ENCODE peak calls at places on chromosome 9, in six cellular contexts. One of them, this sample, is unnamed. For H3K9me3 and H3K4me1, the result is how much of the 10 kb centered on the place peaks cover.

GRCh38 chr9:101706261-101706798 is 32.1 kb downstream of the GRIN3A start:
- DNase-seq in IMR-90: no peak
- DNase-seq in heart right ventricle: no peak
- DNase-seq in PC-3: no peak
- DNase-seq in heart left ventricle: no peak
- DNase-seq in A549: no peak
- DNase-seq in this sample: no peak

GRCh38 chr9:37913480-37914153 is 9.7 kb upstream of the SLC25A51 start:
- DNase-seq in IMR-90: peak
- DNase-seq in heart right ventricle: peak
- DNase-seq in PC-3: peak
- DNase-seq in heart left ventricle: peak
- DNase-seq in A549: peak
- DNase-seq in this sample: peak

GRCh38 chr9:78902051-78902450 is 605.1 kb downstream of the PSAT1 start:
- DNase-seq in IMR-90: no peak
- DNase-seq in A549: no peak
- DNase-seq in heart right ventricle: no peak
- DNase-seq in heart left ventricle: no peak
- DNase-seq in PC-3: no peak
- DNase-seq in this sample: no peak

GRCh38 chr9:117149996-117150395 is 264.9 kb downstream of the ASTN2 start:
- DNase-seq in IMR-90: no peak
- DNase-seq in heart left ventricle: no peak
- DNase-seq in PC-3: no peak
- DNase-seq in heart right ventricle: no peak
- DNase-seq in A549: no peak
- DNase-seq in this sample: no peak

GRCh38 chr9:132008871-132009812 is 70.5 kb downstream of the MED27 start:
- DNase-seq in IMR-90: no peak
- DNase-seq in PC-3: peak
- DNase-seq in heart right ventricle: no peak
- DNase-seq in A549: peak
- DNase-seq in heart left ventricle: no peak
- DNase-seq in this sample: no peak

GRCh38 chr9:4548796-4549725 is 58.8 kb downstream of the SLC1A1 start:
- DNase-seq in heart right ventricle: peak
- DNase-seq in PC-3: peak
- DNase-seq in A549: peak
- DNase-seq in heart left ventricle: no peak
- DNase-seq in IMR-90: no peak
- DNase-seq in this sample: peak

GRCh38 chr9:18611946-18612345 is 138.0 kb downstream of the ADAMTSL1 start:
- DNase-seq in PC-3: no peak
- DNase-seq in heart left ventricle: no peak
- DNase-seq in A549: no peak
- DNase-seq in IMR-90: no peak
- DNase-seq in heart right ventricle: no peak
- DNase-seq in this sample: no peak

GRCh38 chr9:117555964-117556629 is 141.2 kb upstream of the ASTN2 start:
- DNase-seq in A549: peak
- DNase-seq in heart right ventricle: peak
- DNase-seq in heart left ventricle: no peak
- DNase-seq in IMR-90: no peak
- DNase-seq in PC-3: peak
- DNase-seq in this sample: peak

GRCh38 chr9:88980732-88981336 is 10.4 kb upstream of the S1PR3 start:
- DNase-seq in PC-3: no peak
- DNase-seq in heart right ventricle: no peak
- DNase-seq in heart left ventricle: no peak
- DNase-seq in A549: no peak
- DNase-seq in IMR-90: peak
- DNase-seq in this sample: no peak

GRCh38 chr9:95091971-95092320 is 225.6 kb downstream of the FANCC start:
- DNase-seq in heart right ventricle: no peak
- DNase-seq in PC-3: peak
- DNase-seq in A549: no peak
- DNase-seq in IMR-90: peak
- DNase-seq in heart left ventricle: no peak
- DNase-seq in this sample: no peak

GRCh38 chr9:89440548-89440947 is 57.4 kb downstream of the SEMA4D start:
- DNase-seq in A549: no peak
- DNase-seq in IMR-90: no peak
- DNase-seq in heart left ventricle: peak
- DNase-seq in heart right ventricle: peak
- DNase-seq in PC-3: no peak
- DNase-seq in this sample: no peak

GRCh38 chr9:132001550-132001949 is 78.1 kb downstream of the MED27 start:
- DNase-seq in IMR-90: no peak
- DNase-seq in heart right ventricle: no peak
- DNase-seq in A549: no peak
- DNase-seq in heart left ventricle: no peak
- DNase-seq in PC-3: no peak
- DNase-seq in this sample: no peak

GRCh38 chr9:134206317-134207300 is 42.2 kb upstream of the RNU6ATAC start:
- DNase-seq in heart left ventricle: peak
- DNase-seq in PC-3: no peak
- DNase-seq in A549: no peak
- DNase-seq in IMR-90: no peak
- DNase-seq in heart right ventricle: peak
- DNase-seq in this sample: no peak

GRCh38 chr9:114434878-114435311 is 47.1 kb upstream of the AKNA start:
- DNase-seq in A549: peak
- DNase-seq in IMR-90: peak
- DNase-seq in PC-3: peak
- DNase-seq in heart right ventricle: no peak
- DNase-seq in heart left ventricle: no peak
- DNase-seq in this sample: no peak

GRCh38 chr9:69085523-69086283 is 50.2 kb downstream of the FXN start:
- DNase-seq in heart right ventricle: no peak
- DNase-seq in heart left ventricle: no peak
- DNase-seq in IMR-90: peak
- DNase-seq in A549: no peak
- DNase-seq in PC-3: no peak
- DNase-seq in this sample: no peak

GRCh38 chr9:72038408-72038807 is 22.0 kb downstream of the C9orf57 start:
- DNase-seq in heart left ventricle: peak
- DNase-seq in PC-3: no peak
- DNase-seq in IMR-90: no peak
- DNase-seq in heart right ventricle: peak
- DNase-seq in A549: no peak
- DNase-seq in this sample: no peak

GRCh38 chr9:32954642-32955041 is 46.8 kb downstream of the APTX start:
- DNase-seq in IMR-90: peak
- DNase-seq in PC-3: no peak
- DNase-seq in heart right ventricle: no peak
- DNase-seq in A549: no peak
- DNase-seq in heart left ventricle: no peak
- DNase-seq in this sample: no peak

GRCh38 chr9:110650261-110650660 is 18.3 kb upstream of the MUSK start:
- DNase-seq in IMR-90: peak
- DNase-seq in heart right ventricle: no peak
- DNase-seq in A549: no peak
- DNase-seq in heart left ventricle: no peak
- DNase-seq in PC-3: peak
- DNase-seq in this sample: no peak

DNA sequence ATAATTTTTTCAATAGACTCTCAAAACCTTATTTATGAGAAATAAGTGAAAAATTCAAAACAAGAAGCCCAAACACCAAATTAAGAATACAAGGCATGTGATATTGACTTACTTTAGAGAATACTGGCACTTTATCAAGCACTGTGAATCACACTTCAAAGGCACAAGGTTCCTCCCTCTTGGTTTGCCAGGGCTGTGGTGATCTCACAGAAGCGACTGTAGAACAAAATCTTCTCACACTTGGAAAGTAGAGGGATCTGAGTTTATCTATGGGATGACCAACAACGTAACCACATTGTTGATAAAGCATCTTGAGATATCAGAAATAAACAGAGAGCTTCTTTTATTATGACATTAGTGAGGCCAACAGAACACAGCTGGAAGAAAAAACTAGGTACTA is 295.9 kb downstream of the NFIB start:
- DNase-seq in IMR-90: peak
- DNase-seq in heart left ventricle: no peak
- DNase-seq in A549: no peak
- DNase-seq in PC-3: peak
- DNase-seq in heart right ventricle: no peak
- DNase-seq in this sample: no peak
- H3K9me3 ChIP-seq in IMR-90: under half
- H3K9me3 ChIP-seq in heart left ventricle: under half
- H3K9me3 ChIP-seq in A549: under half
- H3K9me3 ChIP-seq in PC-3: under half
- H3K9me3 ChIP-seq in heart right ventricle: under half
- H3K9me3 ChIP-seq in this sample: under half

DNA sequence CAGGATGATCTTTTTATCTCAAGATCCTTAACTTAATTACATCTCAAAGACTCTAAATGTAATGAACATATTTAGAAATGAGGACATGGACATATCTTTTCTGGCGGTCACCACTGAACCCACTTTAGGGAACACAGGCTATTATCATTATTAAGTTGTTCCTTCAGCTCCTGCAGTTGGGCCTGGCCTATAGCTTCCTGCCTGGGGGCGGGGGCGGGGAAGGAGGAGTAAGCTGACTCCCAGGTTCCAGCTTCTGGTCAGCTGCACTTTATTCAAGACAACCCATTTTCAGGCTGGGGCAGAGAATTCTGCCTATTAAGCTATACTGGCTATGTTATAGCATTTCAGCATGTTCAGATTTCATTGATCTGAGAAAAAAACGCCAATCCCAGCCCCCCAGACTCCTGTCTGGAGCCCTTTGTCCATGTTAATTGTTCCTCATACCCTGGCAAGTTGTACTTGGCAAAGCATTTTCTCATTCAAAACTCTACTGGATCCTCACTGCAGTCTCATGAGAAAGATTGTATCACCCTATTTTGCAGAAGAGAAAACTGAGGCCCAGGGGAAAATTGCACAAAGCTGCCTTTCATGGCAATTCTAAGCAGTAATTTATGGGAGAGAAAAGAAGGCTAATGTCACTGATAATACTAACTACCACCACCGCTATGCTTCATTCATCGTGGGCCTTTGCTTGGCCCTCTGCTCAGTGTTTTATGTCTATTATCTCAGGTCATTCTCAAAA is 25.1 kb downstream of the COL15A1 start:
- DNase-seq in IMR-90: no peak
- DNase-seq in PC-3: no peak
- DNase-seq in A549: no peak
- DNase-seq in heart right ventricle: no peak
- DNase-seq in heart left ventricle: no peak
- DNase-seq in this sample: no peak
- H3K4me1 ChIP-seq in IMR-90: under half
- H3K4me1 ChIP-seq in PC-3: under half
- H3K4me1 ChIP-seq in A549: under half
- H3K4me1 ChIP-seq in heart right ventricle: under half
- H3K4me1 ChIP-seq in heart left ventricle: half or more
- H3K4me1 ChIP-seq in this sample: under half

DNA sequence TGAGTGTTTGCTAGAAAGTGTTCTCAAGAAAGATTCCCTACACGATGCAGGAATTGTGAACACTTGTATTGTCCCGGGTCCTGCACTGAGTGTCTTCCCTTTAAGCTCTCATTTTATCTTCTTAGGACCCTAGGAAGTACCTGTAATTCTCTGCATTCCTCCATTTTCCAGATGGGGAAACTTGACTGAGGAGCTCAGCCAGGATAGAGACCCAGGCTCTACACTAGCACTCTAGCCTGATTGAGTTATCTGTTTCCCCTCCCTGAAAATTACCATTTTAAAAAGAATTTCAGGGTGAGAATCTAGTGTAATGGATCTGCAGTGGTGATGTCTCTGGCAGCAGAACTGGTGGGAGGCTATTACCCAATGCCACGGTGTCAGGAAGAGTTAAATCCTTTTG is 453.9 kb downstream of the KDM4C start:
- DNase-seq in heart right ventricle: no peak
- DNase-seq in PC-3: no peak
- DNase-seq in heart left ventricle: no peak
- DNase-seq in A549: no peak
- DNase-seq in IMR-90: no peak
- DNase-seq in this sample: no peak
- H3K4me3 ChIP-seq in heart right ventricle: no peak
- H3K4me3 ChIP-seq in PC-3: no peak
- H3K4me3 ChIP-seq in heart left ventricle: no peak
- H3K4me3 ChIP-seq in A549: no peak
- H3K4me3 ChIP-seq in IMR-90: no peak
- H3K4me3 ChIP-seq in this sample: no peak

GRCh38 chr9:113042884-113043657 is 13.5 kb downstream of the ZFP37 start:
- DNase-seq in IMR-90: no peak
- DNase-seq in PC-3: peak
- DNase-seq in heart right ventricle: no peak
- DNase-seq in A549: no peak
- DNase-seq in heart left ventricle: no peak
- DNase-seq in this sample: no peak
- H3K9me3 ChIP-seq in IMR-90: half or more
- H3K9me3 ChIP-seq in PC-3: under half
- H3K9me3 ChIP-seq in heart right ventricle: under half
- H3K9me3 ChIP-seq in A549: half or more
- H3K9me3 ChIP-seq in heart left ventricle: half or more
- H3K9me3 ChIP-seq in this sample: half or more

GRCh38 chr9:130451004-130451390 is 6.2 kb downstream of the ASS1 start:
- DNase-seq in IMR-90: no peak
- DNase-seq in A549: no peak
- DNase-seq in heart left ventricle: peak
- DNase-seq in PC-3: no peak
- DNase-seq in heart right ventricle: peak
- DNase-seq in this sample: peak

GRCh38 chr9:130450344-130451003 is 5.7 kb downstream of the ASS1 start:
- DNase-seq in PC-3: no peak
- DNase-seq in IMR-90: no peak
- DNase-seq in heart right ventricle: no peak
- DNase-seq in A549: no peak
- DNase-seq in heart left ventricle: no peak
- DNase-seq in this sample: peak

GRCh38 chr9:130448035-130448624 is 3.4 kb downstream of the ASS1 start:
- DNase-seq in PC-3: no peak
- DNase-seq in heart left ventricle: no peak
- DNase-seq in A549: no peak
- DNase-seq in IMR-90: peak
- DNase-seq in heart right ventricle: no peak
- DNase-seq in this sample: peak

GRCh38 chr9:130447193-130447816 is 2.5 kb downstream of the ASS1 start:
- DNase-seq in IMR-90: no peak
- DNase-seq in A549: no peak
- DNase-seq in PC-3: no peak
- DNase-seq in heart right ventricle: no peak
- DNase-seq in heart left ventricle: no peak
- DNase-seq in this sample: peak

GRCh38 chr9:130448771-130449170 is 4.0 kb downstream of the ASS1 start:
- DNase-seq in A549: no peak
- DNase-seq in IMR-90: no peak
- DNase-seq in heart left ventricle: no peak
- DNase-seq in PC-3: no peak
- DNase-seq in heart right ventricle: no peak
- DNase-seq in this sample: no peak
- H3K4me1 ChIP-seq in A549: half or more
- H3K4me1 ChIP-seq in IMR-90: under half
- H3K4me1 ChIP-seq in heart left ventricle: half or more
- H3K4me1 ChIP-seq in PC-3: under half
- H3K4me1 ChIP-seq in heart right ventricle: half or more
- H3K4me1 ChIP-seq in this sample: under half

This sample was measured in mucosa of descending colon.